ENCODE peak calls at places on chromosomes 13 and 19, in nine cellular contexts. A is stromal cell of bone marrow, H is EL, F is renal cortical epithelial cell, R is fibroblast of the conjunctiva, Y is A549, N is NCI-H1694 treated with DMSO at 0.1 percent for 48 hours, M is C1 segment of cervical spinal cord, L is hypothalamus. J is an unnamed sample.

GRCh38 chr13:51643882-51644281 is 59.6 kb downstream of the WDFY2 start:
- DNase-seq in M (no peak), L (no peak), Y (peak), H (peak), F (peak), N (no peak), R (peak), A (peak), J (peak)

GRCh38 chr19:11504502-11505031 is 1.1 kb downstream of the ZNF653 start:
- DNase-seq in A (no peak), F (no peak), L (no peak), H (no peak), N (no peak), Y (no peak), M (no peak), R (no peak), J (no peak)

GRCh38 chr13:111521030-111521429 is 200.6 kb downstream of the TEX29 start:
- DNase-seq in Y (no peak), M (no peak), R (no peak), N (no peak), F (no peak), A (no peak), H (no peak), L (no peak), J (no peak)

GRCh38 chr19:2144190-2144589 is 7.2 kb downstream of the AP3D1 start:
- DNase-seq in L (no peak), A (no peak), N (no peak), H (no peak), Y (no peak), R (no peak), M (no peak), F (no peak), J (no peak)

GRCh38 chr13:106446011-106446410 is 89.5 kb downstream of the EFNB2 start:
- DNase-seq in A (no peak), F (peak), R (no peak), H (peak), Y (no peak), L (no peak), M (no peak), N (no peak), J (no peak)

GRCh38 chr13:30443957-30444404 is 21.7 kb downstream of the UBE2L5 start:
- DNase-seq in A (no peak), L (no peak), M (no peak), Y (no peak), F (no peak), H (no peak), R (no peak), N (no peak), J (no peak)

GRCh38 chr19:19224852-19225494 is 13.2 kb downstream of the NCAN start:
- DNase-seq in R (no peak), M (no peak), N (no peak), L (no peak), H (peak), A (no peak), F (peak), Y (peak), J (no peak)

GRCh38 chr19:6481541-6482342 is at the start of gene DENND1C:
- DNase-seq in N (no peak), M (peak), Y (peak), L (peak), R (no peak), H (no peak), A (no peak), F (no peak), J (no peak)

GRCh38 chr13:43537124-43537523 is 249.6 kb downstream of the ENOX1 start:
- DNase-seq in H (no peak), M (no peak), Y (no peak), L (no peak), F (no peak), N (no peak), A (no peak), R (no peak), J (no peak)

GRCh38 chr19:17847538-17848366 is at the start of gene JAK3:
- DNase-seq in F (peak), L (peak), Y (no peak), R (peak), M (peak), A (peak), H (peak), N (no peak), J (no peak)

GRCh38 chr19:31170046-31170445 is 179.2 kb downstream of the TSHZ3 start:
- DNase-seq in A (no peak), H (no peak), F (no peak), N (no peak), R (no peak), M (no peak), L (no peak), Y (no peak), J (no peak)

GRCh38 chr19:19464339-19465098 is 50.8 kb downstream of the TSSK6 start:
- DNase-seq in N (no peak), A (peak), M (peak), F (peak), R (peak), Y (no peak), L (no peak), H (no peak), J (peak)

GRCh38 chr13:80924596-80924995 is 583.7 kb upstream of the SPRY2 start:
- DNase-seq in N (no peak), A (no peak), Y (no peak), H (no peak), L (no peak), M (no peak), F (no peak), R (no peak), J (no peak)

GRCh38 chr19:23075031-23075733 is 41.6 kb upstream of the ZNF730 start:
- DNase-seq in F (peak), H (peak), A (peak), R (peak), L (peak), Y (no peak), N (peak), M (peak), J (peak)

GRCh38 chr13:31204592-31204991 is 4.8 kb downstream of the B3GLCT start:
- DNase-seq in H (peak), Y (peak), R (no peak), M (no peak), L (no peak), A (peak), F (peak), N (no peak), J (no peak)

GRCh38 chr19:44757735-44758505 is 9.4 kb downstream of the BCL3 start:
- DNase-seq in A (no peak), L (no peak), Y (no peak), N (no peak), F (no peak), H (no peak), M (no peak), R (no peak), J (no peak)

GRCh38 chr19:17339088-17339741 is 1.9 kb downstream of the GTPBP3 start:
- DNase-seq in M (no peak), N (no peak), L (no peak), Y (no peak), F (no peak), A (no peak), R (no peak), H (no peak), J (no peak)

GRCh38 chr19:48830088-48830487 is 6.2 kb downstream of the HSD17B14 start:
- DNase-seq in Y (no peak), H (no peak), L (no peak), R (no peak), A (no peak), F (no peak), N (no peak), M (no peak), J (no peak)

GRCh38 chr19:47713046-47714021 is at the start of gene EHD2:
- DNase-seq in R (peak), Y (peak), M (peak), H (peak), A (peak), L (peak), N (peak), F (no peak), J (no peak)

GRCh38 chr13:20991741-20992520 is 69.5 kb downstream of the LATS2 start:
- DNase-seq in R (no peak), Y (no peak), F (no peak), A (no peak), M (no peak), H (no peak), N (no peak), L (no peak), J (no peak)

GRCh38 chr13:82615043-82615442 is 1267.2 kb downstream of the SLITRK1 start:
- DNase-seq in A (no peak), F (no peak), R (no peak), Y (no peak), M (no peak), H (no peak), L (no peak), N (no peak), J (no peak)

GRCh38 chr19:18433039-18433691 is 4.8 kb downstream of the ISYNA1 start:
- DNase-seq in H (no peak), F (no peak), A (no peak), Y (no peak), N (no peak), L (no peak), R (no peak), M (no peak), J (no peak)

GRCh38 chr13:35283856-35284255 is 192.6 kb downstream of the MAB21L1 start:
- DNase-seq in N (no peak), R (no peak), L (no peak), Y (peak), F (peak), A (no peak), M (no peak), H (peak), J (no peak)

GRCh38 chr13:56424246-56424645 is 716.5 kb upstream of the PRR20A start:
- DNase-seq in H (no peak), N (no peak), F (peak), L (no peak), R (no peak), Y (no peak), M (no peak), A (no peak), J (no peak)

GRCh38 chr13:49806126-49806536 is 13.6 kb upstream of the KPNA3 start:
- DNase-seq in R (no peak), F (peak), H (no peak), Y (no peak), L (no peak), A (no peak), N (no peak), M (no peak), J (no peak)

GRCh38 chr13:85806553-85807175 is 7.4 kb upstream of the SLITRK6 start:
- DNase-seq in A (peak), N (peak), H (peak), Y (peak), F (peak), M (no peak), R (peak), L (no peak), J (peak)

GRCh38 chr13:38684714-38685113 is 2.2 kb upstream of the FREM2 start:
- DNase-seq in H (no peak), A (no peak), R (no peak), M (no peak), L (no peak), F (no peak), Y (no peak), N (no peak), J (no peak)

GRCh38 chr13:90889906-90890305 is 457.6 kb upstream of the MIR17HG start:
- DNase-seq in H (no peak), N (no peak), L (no peak), A (no peak), Y (no peak), M (no peak), F (peak), R (no peak), J (no peak)

GRCh38 chr19:7602240-7602934 is 6.7 kb downstream of the CAMSAP3 start:
- DNase-seq in L (no peak), M (no peak), R (no peak), N (no peak), H (no peak), Y (no peak), A (no peak), F (no peak), J (no peak)

GRCh38 chr19:41442473-41443360 is at the start of gene ERICH4:
- DNase-seq in F (no peak), L (no peak), M (no peak), N (no peak), H (no peak), A (no peak), Y (no peak), R (no peak), J (no peak)

GRCh38 chr19:15448778-15449619 is 757 bp downstream of the WIZ start:
- DNase-seq in Y (peak), N (no peak), A (no peak), M (no peak), L (no peak), R (no peak), F (no peak), H (peak), J (no peak)

GRCh38 chr13:83515267-83515666 is 367.0 kb downstream of the SLITRK1 start:
- DNase-seq in L (no peak), N (no peak), F (peak), H (peak), Y (peak), A (peak), M (no peak), R (peak), J (no peak)

GRCh38 chr13:113861433-113862030 is 2.3 kb downstream of the GAS6 start:
- DNase-seq in M (no peak), A (no peak), R (no peak), F (no peak), N (no peak), H (peak), L (no peak), Y (no peak), J (no peak)

GRCh38 chr19:10091370-10091687 is 5.2 kb downstream of the SHFL start:
- DNase-seq in F (no peak), R (no peak), N (no peak), M (no peak), H (no peak), Y (no peak), A (no peak), L (no peak), J (no peak)

GRCh38 chr19:6064016-6064702 is 46.1 kb downstream of the RFX2 start:
- DNase-seq in N (no peak), M (no peak), H (peak), F (peak), A (no peak), Y (peak), R (no peak), L (no peak), J (no peak)

GRCh38 chr19:17863520-17864182 is 3.9 kb downstream of the RPL18A start:
- DNase-seq in Y (no peak), F (no peak), R (no peak), L (no peak), M (no peak), H (no peak), A (no peak), N (no peak), J (no peak)

GRCh38 chr13:44837250-44837649 is 152.0 kb downstream of the NUFIP1 start:
- DNase-seq in H (peak), N (no peak), A (no peak), Y (no peak), L (no peak), F (peak), R (no peak), M (no peak), J (no peak)

GRCh38 chr13:58795715-58796114 is 1164.2 kb downstream of the PCDH17 start:
- DNase-seq in F (no peak), L (no peak), N (no peak), A (no peak), R (no peak), H (no peak), Y (no peak), M (no peak), J (no peak)

J was measured in smooth muscle cell of the brain vasculature.